ENCODE peak calls at places on chromosomes 4 and X, in nine cellular contexts. One of them, this sample, is unnamed.
A peak's percentile ranks its signal among the peaks of the same experiment; 100 is the strongest.

GRCh38 chr4:67565284-67565683 is 6.8 kb downstream of the STAP1 start:
- DNase-seq in neural progenitor cell: no peak
- DNase-seq in GM06990: no peak
- DNase-seq in Karpas-422: no peak
- DNase-seq in aorta: no peak
- DNase-seq in mucosa of descending colon: no peak
- DNase-seq in GM23248: peak; percentile 65
- DNase-seq in tibial artery: no peak
- DNase-seq in brain microvascular endothelial cell: no peak
- DNase-seq in this sample: no peak

GRCh38 chr4:139416073-139416673 is 37.7 kb upstream of the RAB33B start:
- DNase-seq in aorta: no peak
- DNase-seq in brain microvascular endothelial cell: peak; percentile 16
- DNase-seq in neural progenitor cell: peak; percentile 44
- DNase-seq in GM23248: peak; percentile 59
- DNase-seq in Karpas-422: peak; percentile 82
- DNase-seq in mucosa of descending colon: peak; percentile 16
- DNase-seq in GM06990: no peak
- DNase-seq in tibial artery: no peak
- DNase-seq in this sample: no peak

GRCh38 chrX:81195712-81196111 is 6.0 kb downstream of the HMGN5 start:
- DNase-seq in Karpas-422: peak; percentile 86
- DNase-seq in GM06990: no peak
- DNase-seq in tibial artery: peak; percentile 37
- DNase-seq in GM23248: peak; percentile 65
- DNase-seq in mucosa of descending colon: peak; percentile 75
- DNase-seq in neural progenitor cell: peak; percentile 60
- DNase-seq in brain microvascular endothelial cell: peak; percentile 40
- DNase-seq in aorta: no peak
- DNase-seq in this sample: peak; percentile 68

GRCh38 chr4:148776944-148777343 is 334.7 kb upstream of the NR3C2 start:
- DNase-seq in brain microvascular endothelial cell: peak; percentile 12
- DNase-seq in mucosa of descending colon: no peak
- DNase-seq in Karpas-422: no peak
- DNase-seq in GM06990: no peak
- DNase-seq in tibial artery: no peak
- DNase-seq in neural progenitor cell: no peak
- DNase-seq in GM23248: peak; percentile 42
- DNase-seq in aorta: no peak
- DNase-seq in this sample: no peak

GRCh38 chrX:31199051-31199769 is 127.4 kb upstream of the FTHL17 start:
- DNase-seq in mucosa of descending colon: no peak
- DNase-seq in aorta: no peak
- DNase-seq in neural progenitor cell: no peak
- DNase-seq in Karpas-422: no peak
- DNase-seq in GM06990: no peak
- DNase-seq in brain microvascular endothelial cell: no peak
- DNase-seq in GM23248: peak; percentile 59
- DNase-seq in tibial artery: no peak
- DNase-seq in this sample: no peak

GRCh38 chr4:2648159-2648814 is 107.8 kb downstream of the TNIP2 start:
- DNase-seq in aorta: peak; percentile 38
- DNase-seq in mucosa of descending colon: no peak
- DNase-seq in tibial artery: no peak
- DNase-seq in GM23248: no peak
- DNase-seq in Karpas-422: no peak
- DNase-seq in GM06990: no peak
- DNase-seq in neural progenitor cell: no peak
- DNase-seq in brain microvascular endothelial cell: no peak
- DNase-seq in this sample: no peak

GRCh38 chr4:96145671-96146070 is 305.8 kb downstream of the PDHA2 start:
- DNase-seq in tibial artery: no peak
- DNase-seq in aorta: no peak
- DNase-seq in GM23248: no peak
- DNase-seq in mucosa of descending colon: no peak
- DNase-seq in neural progenitor cell: no peak
- DNase-seq in Karpas-422: no peak
- DNase-seq in brain microvascular endothelial cell: peak; percentile 7
- DNase-seq in GM06990: no peak
- DNase-seq in this sample: no peak

GRCh38 chr4:42371306-42372063 is 25.8 kb upstream of the SHISA3 start:
- DNase-seq in Karpas-422: peak; percentile 74
- DNase-seq in neural progenitor cell: peak; percentile 29
- DNase-seq in brain microvascular endothelial cell: peak; percentile 67
- DNase-seq in tibial artery: no peak
- DNase-seq in GM23248: peak; percentile 61
- DNase-seq in aorta: no peak
- DNase-seq in GM06990: no peak
- DNase-seq in mucosa of descending colon: peak; percentile 52
- DNase-seq in this sample: no peak

GRCh38 chr4:15355464-15355863 is 72.4 kb upstream of the C1QTNF7 start:
- DNase-seq in tibial artery: no peak
- DNase-seq in neural progenitor cell: no peak
- DNase-seq in Karpas-422: no peak
- DNase-seq in brain microvascular endothelial cell: no peak
- DNase-seq in GM06990: no peak
- DNase-seq in mucosa of descending colon: no peak
- DNase-seq in GM23248: no peak
- DNase-seq in aorta: no peak
- DNase-seq in this sample: no peak

GRCh38 chr4:169309326-169309967 is 38.7 kb upstream of the SH3RF1 start:
- DNase-seq in neural progenitor cell: no peak
- DNase-seq in GM23248: no peak
- DNase-seq in brain microvascular endothelial cell: no peak
- DNase-seq in Karpas-422: no peak
- DNase-seq in aorta: no peak
- DNase-seq in GM06990: no peak
- DNase-seq in mucosa of descending colon: no peak
- DNase-seq in tibial artery: no peak
- DNase-seq in this sample: no peak

GRCh38 chrX:51569561-51569960 is 49.2 kb downstream of the CENPVL3 start:
- DNase-seq in GM06990: no peak
- DNase-seq in brain microvascular endothelial cell: no peak
- DNase-seq in Karpas-422: no peak
- DNase-seq in tibial artery: no peak
- DNase-seq in GM23248: peak; percentile 3
- DNase-seq in mucosa of descending colon: no peak
- DNase-seq in aorta: no peak
- DNase-seq in neural progenitor cell: no peak
- DNase-seq in this sample: no peak

DNA sequence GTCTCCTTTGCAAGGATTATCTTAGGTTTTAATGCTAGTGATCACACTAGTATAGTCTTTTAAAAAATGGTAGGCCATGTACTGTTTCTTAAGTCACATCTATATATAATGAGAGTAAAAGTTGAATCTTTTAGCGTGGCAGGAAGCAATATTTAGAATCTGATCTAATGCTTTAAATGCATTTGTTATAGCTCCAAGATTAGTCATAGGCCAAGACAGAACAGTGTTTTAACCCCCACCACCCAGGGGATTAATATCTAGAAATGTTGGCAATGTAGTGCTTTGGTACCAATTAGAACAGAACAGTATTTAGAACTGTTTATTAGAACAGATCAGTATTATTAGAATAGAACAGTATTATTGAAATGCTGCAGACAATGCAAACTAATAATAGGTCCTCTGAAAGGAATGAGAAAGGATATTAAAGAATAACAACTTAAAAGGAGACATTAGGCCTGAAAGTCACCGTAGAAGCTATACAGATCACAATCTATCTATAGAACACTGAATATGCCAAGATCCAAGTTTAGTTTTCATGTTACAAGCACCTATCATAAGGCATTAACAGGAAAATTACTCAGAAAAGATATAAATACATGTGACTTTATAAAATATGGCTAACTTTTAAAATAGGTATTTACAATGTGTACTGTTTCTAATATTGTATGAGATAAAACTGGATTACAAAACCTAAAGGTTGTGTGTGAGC is 146.2 kb downstream of the NPNT start:
- DNase-seq in neural progenitor cell: no peak
- DNase-seq in GM23248: peak; percentile 20
- DNase-seq in tibial artery: no peak
- DNase-seq in GM06990: no peak
- DNase-seq in aorta: no peak
- DNase-seq in mucosa of descending colon: no peak
- DNase-seq in Karpas-422: no peak
- DNase-seq in brain microvascular endothelial cell: no peak
- DNase-seq in this sample: no peak
- H3K4me3 ChIP-seq in neural progenitor cell: no peak overlapping the region
- H3K4me3 ChIP-seq in GM23248: no peak overlapping the region
- H3K4me3 ChIP-seq in tibial artery: no peak overlapping the region
- H3K4me3 ChIP-seq in GM06990: no peak overlapping the region
- H3K4me3 ChIP-seq in aorta: no peak overlapping the region
- H3K4me3 ChIP-seq in mucosa of descending colon: no peak overlapping the region
- H3K4me3 ChIP-seq in Karpas-422: no peak overlapping the region
- H3K4me3 ChIP-seq in brain microvascular endothelial cell: no peak overlapping the region
- H3K4me3 ChIP-seq in this sample: no peak overlapping the region

GRCh38 chr4:83067058-83067639 is 32.2 kb downstream of the COPS4 start:
- DNase-seq in tibial artery: no peak
- DNase-seq in aorta: no peak
- DNase-seq in GM06990: no peak
- DNase-seq in mucosa of descending colon: no peak
- DNase-seq in brain microvascular endothelial cell: no peak
- DNase-seq in Karpas-422: no peak
- DNase-seq in GM23248: no peak
- DNase-seq in neural progenitor cell: no peak
- DNase-seq in this sample: no peak
- H3K36me3 ChIP-seq in tibial artery: peaks cover 89% of the 10 kb centered on the region
- H3K36me3 ChIP-seq in aorta: peaks cover 6% of the 10 kb centered on the region
- H3K36me3 ChIP-seq in GM06990: peaks cover 7% of the 10 kb centered on the region
- H3K36me3 ChIP-seq in mucosa of descending colon: no peaks in the 10 kb centered on the region
- H3K36me3 ChIP-seq in brain microvascular endothelial cell: peaks cover 14% of the 10 kb centered on the region
- H3K36me3 ChIP-seq in Karpas-422: peaks cover 3% of the 10 kb centered on the region
- H3K36me3 ChIP-seq in GM23248: peaks cover 50% of the 10 kb centered on the region
- H3K36me3 ChIP-seq in neural progenitor cell: peaks cover 9% of the 10 kb centered on the region
- H3K36me3 ChIP-seq in this sample: peaks cover 26% of the 10 kb centered on the region

GRCh38 chr4:142815834-142816233 is 30.3 kb downstream of the INPP4B start:
- DNase-seq in brain microvascular endothelial cell: peak; percentile 82
- DNase-seq in mucosa of descending colon: no peak
- DNase-seq in aorta: no peak
- DNase-seq in GM06990: no peak
- DNase-seq in GM23248: peak; percentile 91
- DNase-seq in Karpas-422: no peak
- DNase-seq in neural progenitor cell: no peak
- DNase-seq in tibial artery: no peak
- DNase-seq in this sample: no peak

GRCh38 chr4:142813388-142813787 is 32.7 kb downstream of the INPP4B start:
- DNase-seq in neural progenitor cell: no peak
- DNase-seq in Karpas-422: no peak
- DNase-seq in mucosa of descending colon: no peak
- DNase-seq in GM23248: no peak
- DNase-seq in aorta: no peak
- DNase-seq in GM06990: no peak
- DNase-seq in tibial artery: no peak
- DNase-seq in brain microvascular endothelial cell: no peak
- DNase-seq in this sample: no peak

GRCh38 chr4:142818476-142818875 is 27.6 kb downstream of the INPP4B start:
- DNase-seq in GM06990: no peak
- DNase-seq in tibial artery: no peak
- DNase-seq in GM23248: no peak
- DNase-seq in mucosa of descending colon: no peak
- DNase-seq in aorta: no peak
- DNase-seq in neural progenitor cell: no peak
- DNase-seq in Karpas-422: no peak
- DNase-seq in brain microvascular endothelial cell: no peak
- DNase-seq in this sample: no peak

GRCh38 chr4:142817442-142817841 is 28.7 kb downstream of the INPP4B start:
- DNase-seq in tibial artery: peak; percentile 48
- DNase-seq in neural progenitor cell: peak; percentile 21
- DNase-seq in mucosa of descending colon: no peak
- DNase-seq in GM23248: peak; percentile 95
- DNase-seq in GM06990: no peak
- DNase-seq in brain microvascular endothelial cell: peak; percentile 88
- DNase-seq in aorta: no peak
- DNase-seq in Karpas-422: no peak
- DNase-seq in this sample: no peak

GRCh38 chr4:142818009-142818408 is 28.1 kb downstream of the INPP4B start:
- DNase-seq in brain microvascular endothelial cell: peak; percentile 5
- DNase-seq in aorta: no peak
- DNase-seq in tibial artery: no peak
- DNase-seq in GM23248: peak; percentile 47
- DNase-seq in neural progenitor cell: no peak
- DNase-seq in GM06990: no peak
- DNase-seq in mucosa of descending colon: no peak
- DNase-seq in Karpas-422: no peak
- DNase-seq in this sample: no peak
- H3K4me3 ChIP-seq in brain microvascular endothelial cell: no peak overlapping the region
- H3K4me3 ChIP-seq in aorta: no peak overlapping the region
- H3K4me3 ChIP-seq in tibial artery: peak overlapping the region; percentile 2
- H3K4me3 ChIP-seq in GM23248: peak overlapping the region; percentile 65
- H3K4me3 ChIP-seq in neural progenitor cell: no peak overlapping the region
- H3K4me3 ChIP-seq in GM06990: no peak overlapping the region
- H3K4me3 ChIP-seq in mucosa of descending colon: no peak overlapping the region
- H3K4me3 ChIP-seq in Karpas-422: no peak overlapping the region
- H3K4me3 ChIP-seq in this sample: no peak overlapping the region

DNA sequence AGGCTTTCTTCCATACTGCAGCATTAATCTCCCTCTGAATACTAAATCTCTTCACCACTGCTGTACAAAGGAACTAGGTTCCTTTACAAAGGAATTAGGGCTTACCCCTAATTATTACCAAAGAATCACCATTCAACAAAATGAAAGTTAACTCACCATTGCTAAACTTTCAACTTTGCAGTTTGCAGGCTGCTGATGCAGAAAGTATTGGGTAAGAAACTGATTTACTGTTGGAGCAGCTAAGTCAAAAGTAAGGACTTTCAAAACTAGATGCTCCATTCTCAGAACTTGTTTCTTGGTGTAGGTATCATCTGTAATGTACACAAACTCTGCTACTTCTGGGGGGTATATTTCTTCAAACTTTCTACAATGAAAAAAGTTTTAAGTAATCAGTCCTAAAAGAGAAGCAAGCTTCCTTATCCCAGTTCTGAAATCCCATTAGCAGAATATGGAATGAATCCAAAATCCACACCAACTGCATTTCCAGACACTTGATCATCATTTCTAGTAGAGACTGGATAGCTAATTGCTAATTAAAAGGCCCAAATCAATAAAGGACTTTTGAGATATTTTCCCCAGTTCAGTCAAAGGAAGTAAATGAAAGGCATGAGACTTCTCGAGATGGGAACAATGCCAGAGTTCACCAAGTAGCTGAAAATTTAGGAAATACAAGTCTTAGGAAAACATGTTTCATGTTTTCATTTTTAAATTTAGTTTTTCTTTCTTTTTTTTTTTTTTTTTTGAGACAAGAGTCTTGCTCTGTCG is 4.3 kb downstream of the CCNA2 start:
- DNase-seq in neural progenitor cell: no peak
- DNase-seq in aorta: no peak
- DNase-seq in tibial artery: no peak
- DNase-seq in Karpas-422: no peak
- DNase-seq in brain microvascular endothelial cell: no peak
- DNase-seq in GM23248: peak; percentile 45
- DNase-seq in GM06990: no peak
- DNase-seq in mucosa of descending colon: no peak
- DNase-seq in this sample: no peak
- H3K36me3 ChIP-seq in neural progenitor cell: peaks cover 46% of the 10 kb centered on the region
- H3K36me3 ChIP-seq in aorta: peaks cover 4% of the 10 kb centered on the region
- H3K36me3 ChIP-seq in tibial artery: peaks cover 26% of the 10 kb centered on the region
- H3K36me3 ChIP-seq in Karpas-422: peaks cover 76% of the 10 kb centered on the region
- H3K36me3 ChIP-seq in brain microvascular endothelial cell: peaks cover 16% of the 10 kb centered on the region
- H3K36me3 ChIP-seq in GM23248: peaks cover 49% of the 10 kb centered on the region
- H3K36me3 ChIP-seq in GM06990: peaks cover 3% of the 10 kb centered on the region
- H3K36me3 ChIP-seq in mucosa of descending colon: no peaks in the 10 kb centered on the region
- H3K36me3 ChIP-seq in this sample: peaks cover 2% of the 10 kb centered on the region

GRCh38 chr4:97841512-97841911 is 301.8 kb downstream of the STPG2 start:
- DNase-seq in brain microvascular endothelial cell: no peak
- DNase-seq in Karpas-422: no peak
- DNase-seq in neural progenitor cell: no peak
- DNase-seq in GM06990: no peak
- DNase-seq in tibial artery: no peak
- DNase-seq in GM23248: no peak
- DNase-seq in mucosa of descending colon: no peak
- DNase-seq in aorta: no peak
- DNase-seq in this sample: no peak
- H3K4me3 ChIP-seq in brain microvascular endothelial cell: no peak overlapping the region
- H3K4me3 ChIP-seq in Karpas-422: no peak overlapping the region
- H3K4me3 ChIP-seq in neural progenitor cell: no peak overlapping the region
- H3K4me3 ChIP-seq in GM06990: no peak overlapping the region
- H3K4me3 ChIP-seq in tibial artery: no peak overlapping the region
- H3K4me3 ChIP-seq in GM23248: no peak overlapping the region
- H3K4me3 ChIP-seq in mucosa of descending colon: no peak overlapping the region
- H3K4me3 ChIP-seq in aorta: no peak overlapping the region
- H3K4me3 ChIP-seq in this sample: no peak overlapping the region

This sample was measured in lung.